ENCODE peak calls at places on chromosomes 4 and X, in four cellular contexts. C is endothelial cell of umbilical vein, V is IMR-90, E is K562. J is an unnamed sample. For H3K9me1, the result is how much of the 10 kb centered on the place peaks cover.

GRCh38 chrX:413322-414201 is 26.9 kb upstream of the PPP2R3B start:
- DNase-seq in V (peak), C (peak), E (no peak), J (no peak)

GRCh38 chrX:18973527-18974192 is 10.3 kb downstream of the PHKA2 start:
- DNase-seq in V (no peak), E (no peak), C (no peak), J (no peak)

GRCh38 chr4:86160423-86160822 is 199.4 kb downstream of the MAPK10 start:
- DNase-seq in C (no peak), V (no peak), E (no peak), J (no peak)

GRCh38 chrX:106718709-106719108 is 7.8 kb upstream of the RNF128 start:
- DNase-seq in V (no peak), C (no peak), E (no peak), J (no peak)

GRCh38 chr4:74543983-74544382 is 99.0 kb downstream of the AREG start:
- DNase-seq in V (peak), C (no peak), E (no peak), J (no peak)

GRCh38 chrX:107323786-107324492 is 117.5 kb downstream of the DNAAF6 start:
- DNase-seq in E (no peak), C (no peak), V (no peak), J (no peak)

GRCh38 chr4:23290656-23291055 is 597.9 kb downstream of the GBA3 start:
- DNase-seq in E (no peak), V (no peak), C (no peak), J (peak)

GRCh38 chr4:17494258-17494657 is 17.6 kb downstream of the QDPR start:
- DNase-seq in E (peak), V (peak), C (peak), J (peak)

GRCh38 chr4:40307627-40308497 is 27.3 kb upstream of the CHRNA9 start:
- DNase-seq in C (no peak), V (no peak), E (peak), J (no peak)

GRCh38 chr4:140213736-140214135 is 59.8 kb upstream of the MAML3 start:
- DNase-seq in V (peak), E (no peak), C (no peak), J (no peak)

GRCh38 chrX:154541896-154542722 is 4.5 kb downstream of the G6PD start:
- DNase-seq in V (peak), E (peak), C (peak), J (no peak)

GRCh38 chrX:13250831-13251612 is 68.8 kb downstream of the ATXN3L start:
- DNase-seq in E (peak), C (peak), V (peak), J (no peak)

GRCh38 chr4:79341893-79342653 is 16.2 kb upstream of the NAA11 start:
- DNase-seq in V (no peak), C (no peak), E (no peak), J (no peak)

GRCh38 chr4:74109116-74109791 is 10.3 kb upstream of the CXCL2 start:
- DNase-seq in C (peak), E (no peak), V (peak), J (peak)

GRCh38 chrX:9888953-9889470 is 78.1 kb upstream of the CLDN34 start:
- DNase-seq in C (no peak), E (no peak), V (no peak), J (no peak)

GRCh38 chrX:73851014-73852009 is 288.3 kb downstream of the CHIC1 start:
- DNase-seq in C (no peak), E (peak), V (peak), J (peak)

GRCh38 chr4:61572160-61572559 is 372.0 kb downstream of the ADGRL3 start:
- DNase-seq in E (no peak), C (no peak), V (peak), J (no peak)

GRCh38 chrX:80807606-80808159 is 2.0 kb downstream of the BRWD3 start:
- DNase-seq in C (no peak), E (peak), V (no peak), J (no peak)

GRCh38 chrX:40173662-40174593 is 76.2 kb upstream of the BCOR start:
- DNase-seq in E (no peak), V (no peak), C (peak), J (no peak)

GRCh38 chrX:38612281-38612680 is 50.9 kb downstream of the TSPAN7 start:
- DNase-seq in E (no peak), C (no peak), V (no peak), J (no peak)

GRCh38 chr4:56757270-56757746 is 64.2 kb downstream of the SPINK2 start:
- DNase-seq in V (peak), C (no peak), E (no peak), J (no peak)

GRCh38 chr4:43242611-43243010 is 350.1 kb downstream of the GRXCR1 start:
- DNase-seq in C (no peak), E (no peak), V (peak), J (no peak)

GRCh38 chr4:83626245-83626843 is 90.4 kb downstream of the GPAT3 start:
- DNase-seq in C (no peak), E (no peak), V (no peak), J (no peak)

GRCh38 chr4:15349965-15350364 is 77.9 kb upstream of the C1QTNF7 start:
- DNase-seq in C (no peak), E (no peak), V (no peak), J (no peak)

GRCh38 chr4:15348236-15348635 is 79.6 kb upstream of the C1QTNF7 start:
- DNase-seq in V (peak), E (no peak), C (no peak), J (no peak)

GRCh38 chr4:15352508-15352907 is 75.3 kb upstream of the C1QTNF7 start:
- DNase-seq in V (peak), E (no peak), C (no peak), J (no peak)

GRCh38 chr4:15348695-15349094 is 79.1 kb upstream of the C1QTNF7 start:
- DNase-seq in E (no peak), C (no peak), V (no peak), J (no peak)

GRCh38 chr4:15349426-15349825 is 78.4 kb upstream of the C1QTNF7 start:
- DNase-seq in E (no peak), V (no peak), C (no peak), J (no peak)
- H3K9me1 ChIP-seq in E (under half), V (under half), C (under half), J (under half)

GRCh38 chr4:169720529-169720928 is 37.2 kb downstream of the HPF1 start:
- DNase-seq in E (no peak), V (no peak), C (no peak), J (no peak)

GRCh38 chr4:169724251-169724650 is 33.5 kb downstream of the HPF1 start:
- DNase-seq in V (peak), E (no peak), C (no peak), J (no peak)

GRCh38 chr4:169727616-169728015 is 30.1 kb downstream of the HPF1 start:
- DNase-seq in V (no peak), E (no peak), C (no peak), J (no peak)

DNA sequence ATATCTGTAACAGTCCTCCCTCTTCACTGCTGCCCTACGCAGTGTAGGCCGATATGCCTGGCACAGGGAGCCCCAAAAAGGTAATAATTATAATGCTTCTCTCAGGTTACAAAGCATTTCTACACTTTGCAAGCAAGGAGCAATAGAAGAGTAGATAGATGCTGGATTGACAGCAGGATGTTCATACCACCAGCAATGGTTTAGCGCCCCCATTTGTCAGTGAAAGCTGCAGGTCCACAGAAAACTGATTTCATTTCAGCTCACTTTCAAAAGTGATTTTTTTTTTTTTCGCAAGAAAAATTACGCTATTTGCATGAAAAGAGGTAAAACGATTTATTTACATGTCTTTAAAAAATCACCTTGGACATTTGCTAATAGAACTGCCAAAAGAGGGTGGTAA is 34.5 kb downstream of the HPF1 start:
- DNase-seq in C (peak), E (no peak), V (no peak), J (no peak)
- TF ChIP-seq CTCF in C (no peak), E (peak), V (peak), J (no peak)

GRCh38 chr4:121784975-121785374 is 16.1 kb upstream of the EXOSC9 start:
- DNase-seq in C (peak), E (no peak), V (peak), J (peak)
- H2AFZ ChIP-seq in C (peak), E (no peak), V (peak), J (peak)

GRCh38 chrX:119986203-119986602 is 42.7 kb upstream of the NKAP start:
- DNase-seq in V (no peak), E (no peak), C (no peak), J (no peak)

GRCh38 chrX:119990995-119991787 is 47.6 kb upstream of the NKAP start:
- DNase-seq in E (no peak), C (no peak), V (no peak), J (no peak)

GRCh38 chrX:119990409-119990994 is 47.0 kb upstream of the NKAP start:
- DNase-seq in V (no peak), C (no peak), E (no peak), J (no peak)

GRCh38 chrX:119984652-119985051 is 41.1 kb upstream of the NKAP start:
- DNase-seq in C (no peak), V (no peak), E (no peak), J (no peak)

GRCh38 chrX:119989905-119990408 is 46.4 kb upstream of the NKAP start:
- DNase-seq in C (no peak), V (no peak), E (no peak), J (no peak)
- H3K9me1 ChIP-seq in C (under half), V (under half), E (under half), J (under half)

GRCh38 chr4:172895699-172896098 is 272.9 kb upstream of the GALNT7 start:
- DNase-seq in E (no peak), V (no peak), C (no peak), J (no peak)

GRCh38 chr4:172887959-172888358 is 280.7 kb upstream of the GALNT7 start:
- DNase-seq in V (no peak), C (no peak), E (no peak), J (no peak)

GRCh38 chr4:172897046-172897445 is 271.6 kb upstream of the GALNT7 start:
- DNase-seq in C (no peak), E (no peak), V (no peak), J (no peak)

GRCh38 chr4:172892300-172892699 is 276.3 kb upstream of the GALNT7 start:
- DNase-seq in E (peak), V (peak), C (peak), J (peak)
- TF ChIP-seq CTCF in E (peak), V (peak), C (peak), J (peak)

GRCh38 chr4:162803378-162803777 is 363.3 kb downstream of the NAF1 start:
- DNase-seq in E (no peak), V (no peak), C (no peak), J (no peak)

DNA sequence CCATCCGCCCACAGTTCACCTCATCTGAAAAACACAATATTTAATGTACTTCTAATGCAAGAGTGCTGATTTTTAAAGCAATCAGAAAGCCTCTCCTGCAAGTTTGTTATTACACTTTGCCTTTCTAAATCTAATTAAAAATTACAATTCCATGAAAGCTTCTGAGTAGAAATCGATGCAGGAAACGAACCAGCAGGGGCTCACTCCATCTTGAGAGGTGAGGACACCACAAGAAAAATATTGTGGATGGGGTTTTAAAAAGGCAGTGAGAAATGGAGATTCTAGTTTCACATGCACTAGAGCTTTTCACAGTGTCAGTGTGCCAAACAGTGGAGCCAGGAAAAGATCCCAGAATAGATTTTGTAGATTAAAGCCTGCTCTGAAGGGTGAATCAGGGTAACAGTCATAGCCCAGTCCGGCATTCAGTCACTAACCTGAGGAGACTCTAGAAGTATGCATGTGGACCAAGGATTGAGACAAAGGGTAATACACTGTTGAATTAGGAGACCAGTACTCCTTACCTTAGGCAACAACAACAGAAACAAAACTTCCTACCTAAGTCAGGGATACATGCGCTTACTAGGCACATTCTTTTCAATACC is 362.3 kb downstream of the NAF1 start:
- DNase-seq in E (no peak), C (no peak), V (no peak), J (no peak)
- H2AFZ ChIP-seq in E (no peak), C (no peak), V (no peak), J (no peak)

GRCh38 chrX:23390979-23391378 is 56.3 kb downstream of the PTCHD1 start:
- DNase-seq in C (no peak), E (no peak), V (no peak), J (no peak)

GRCh38 chrX:23389196-23389792 is 54.6 kb downstream of the PTCHD1 start:
- DNase-seq in C (no peak), V (no peak), E (no peak), J (no peak)

GRCh38 chrX:23394421-23394820 is 59.8 kb downstream of the PTCHD1 start:
- DNase-seq in V (no peak), E (no peak), C (no peak), J (no peak)

GRCh38 chrX:23387826-23388225 is 53.2 kb downstream of the PTCHD1 start:
- DNase-seq in E (no peak), C (no peak), V (no peak), J (no peak)

GRCh38 chrX:23392195-23392594 is 57.5 kb downstream of the PTCHD1 start:
- DNase-seq in V (no peak), C (no peak), E (no peak), J (no peak)
- H3K9me1 ChIP-seq in V (under half), C (under half), E (under half), J (under half)

J was measured in keratinocyte.